ENCODE peak calls at places on chromosome 16, in five cellular contexts. One of them, this sample, is unnamed.

GRCh38 chr16:4825196-4825595 is 21.9 kb downstream of the GLYR1 start:
- DNase-seq in posterior cingulate gyrus: no peak
- DNase-seq in stimulated activated effector memory CD8-positive, alpha-beta T cell treated with anti-CD3 and anti-CD28 coated beads, Interleukin-12 subunit alpha, Interleukin-12 subunit beta, amount 100 ng/mL, for 72 hours: no peak
- DNase-seq in substantia nigra: no peak
- DNase-seq in retina: no peak
- DNase-seq in this sample: no peak

GRCh38 chr16:65061935-65062334 is 59.9 kb downstream of the CDH11 start:
- DNase-seq in substantia nigra: no peak
- DNase-seq in stimulated activated effector memory CD8-positive, alpha-beta T cell treated with anti-CD3 and anti-CD28 coated beads, Interleukin-12 subunit alpha, Interleukin-12 subunit beta, amount 100 ng/mL, for 72 hours: no peak
- DNase-seq in retina: no peak
- DNase-seq in posterior cingulate gyrus: no peak
- DNase-seq in this sample: no peak

GRCh38 chr16:86381491-86381890 is 128.8 kb upstream of the FOXF1 start:
- DNase-seq in stimulated activated effector memory CD8-positive, alpha-beta T cell treated with anti-CD3 and anti-CD28 coated beads, Interleukin-12 subunit alpha, Interleukin-12 subunit beta, amount 100 ng/mL, for 72 hours: no peak
- DNase-seq in retina: no peak
- DNase-seq in substantia nigra: no peak
- DNase-seq in posterior cingulate gyrus: no peak
- DNase-seq in this sample: no peak

GRCh38 chr16:75616541-75617010 is 6.5 kb downstream of the ADAT1 start:
- DNase-seq in retina: no peak
- DNase-seq in substantia nigra: no peak
- DNase-seq in stimulated activated effector memory CD8-positive, alpha-beta T cell treated with anti-CD3 and anti-CD28 coated beads, Interleukin-12 subunit alpha, Interleukin-12 subunit beta, amount 100 ng/mL, for 72 hours: no peak
- DNase-seq in posterior cingulate gyrus: no peak
- DNase-seq in this sample: no peak

GRCh38 chr16:30004811-30005242 is 6.0 kb downstream of the DOC2A start:
- DNase-seq in retina: no peak
- DNase-seq in substantia nigra: no peak
- DNase-seq in posterior cingulate gyrus: no peak
- DNase-seq in stimulated activated effector memory CD8-positive, alpha-beta T cell treated with anti-CD3 and anti-CD28 coated beads, Interleukin-12 subunit alpha, Interleukin-12 subunit beta, amount 100 ng/mL, for 72 hours: no peak
- DNase-seq in this sample: no peak

GRCh38 chr16:15587152-15587825 is 55.7 kb downstream of the MARF1 start:
- DNase-seq in stimulated activated effector memory CD8-positive, alpha-beta T cell treated with anti-CD3 and anti-CD28 coated beads, Interleukin-12 subunit alpha, Interleukin-12 subunit beta, amount 100 ng/mL, for 72 hours: no peak
- DNase-seq in posterior cingulate gyrus: no peak
- DNase-seq in retina: no peak
- DNase-seq in substantia nigra: no peak
- DNase-seq in this sample: no peak

GRCh38 chr16:71214771-71215381 is 15.6 kb downstream of the HYDIN start:
- DNase-seq in stimulated activated effector memory CD8-positive, alpha-beta T cell treated with anti-CD3 and anti-CD28 coated beads, Interleukin-12 subunit alpha, Interleukin-12 subunit beta, amount 100 ng/mL, for 72 hours: no peak
- DNase-seq in retina: no peak
- DNase-seq in posterior cingulate gyrus: no peak
- DNase-seq in substantia nigra: no peak
- DNase-seq in this sample: no peak

GRCh38 chr16:72271841-72272240 is 99.9 kb upstream of the PMFBP1 start:
- DNase-seq in retina: no peak
- DNase-seq in stimulated activated effector memory CD8-positive, alpha-beta T cell treated with anti-CD3 and anti-CD28 coated beads, Interleukin-12 subunit alpha, Interleukin-12 subunit beta, amount 100 ng/mL, for 72 hours: no peak
- DNase-seq in posterior cingulate gyrus: no peak
- DNase-seq in substantia nigra: no peak
- DNase-seq in this sample: no peak

GRCh38 chr16:78648517-78648916 is 549.1 kb downstream of the WWOX start:
- DNase-seq in substantia nigra: no peak
- DNase-seq in posterior cingulate gyrus: no peak
- DNase-seq in retina: no peak
- DNase-seq in stimulated activated effector memory CD8-positive, alpha-beta T cell treated with anti-CD3 and anti-CD28 coated beads, Interleukin-12 subunit alpha, Interleukin-12 subunit beta, amount 100 ng/mL, for 72 hours: no peak
- DNase-seq in this sample: no peak

GRCh38 chr16:9102379-9102778 is 10.9 kb downstream of the HAPSTR1 start:
- DNase-seq in stimulated activated effector memory CD8-positive, alpha-beta T cell treated with anti-CD3 and anti-CD28 coated beads, Interleukin-12 subunit alpha, Interleukin-12 subunit beta, amount 100 ng/mL, for 72 hours: no peak
- DNase-seq in posterior cingulate gyrus: no peak
- DNase-seq in substantia nigra: no peak
- DNase-seq in retina: no peak
- DNase-seq in this sample: no peak

GRCh38 chr16:12178251-12178990 is 201.9 kb downstream of the SNX29 start:
- DNase-seq in retina: no peak
- DNase-seq in substantia nigra: no peak
- DNase-seq in stimulated activated effector memory CD8-positive, alpha-beta T cell treated with anti-CD3 and anti-CD28 coated beads, Interleukin-12 subunit alpha, Interleukin-12 subunit beta, amount 100 ng/mL, for 72 hours: no peak
- DNase-seq in posterior cingulate gyrus: peak; percentile 17
- DNase-seq in this sample: no peak

GRCh38 chr16:67000384-67001158 is 12.2 kb downstream of the CES4A start:
- DNase-seq in posterior cingulate gyrus: peak; percentile 55
- DNase-seq in retina: peak; percentile 88
- DNase-seq in stimulated activated effector memory CD8-positive, alpha-beta T cell treated with anti-CD3 and anti-CD28 coated beads, Interleukin-12 subunit alpha, Interleukin-12 subunit beta, amount 100 ng/mL, for 72 hours: no peak
- DNase-seq in substantia nigra: peak; percentile 72
- DNase-seq in this sample: no peak

GRCh38 chr16:84637709-84638108 is 10.6 kb upstream of the KLHL36 start:
- DNase-seq in substantia nigra: no peak
- DNase-seq in stimulated activated effector memory CD8-positive, alpha-beta T cell treated with anti-CD3 and anti-CD28 coated beads, Interleukin-12 subunit alpha, Interleukin-12 subunit beta, amount 100 ng/mL, for 72 hours: no peak
- DNase-seq in posterior cingulate gyrus: no peak
- DNase-seq in retina: no peak
- DNase-seq in this sample: no peak

GRCh38 chr16:30953511-30954124 is 3.9 kb upstream of the SETD1A start:
- DNase-seq in retina: peak; percentile 81
- DNase-seq in stimulated activated effector memory CD8-positive, alpha-beta T cell treated with anti-CD3 and anti-CD28 coated beads, Interleukin-12 subunit alpha, Interleukin-12 subunit beta, amount 100 ng/mL, for 72 hours: peak; percentile 50
- DNase-seq in posterior cingulate gyrus: peak; percentile 48
- DNase-seq in substantia nigra: peak; percentile 52
- DNase-seq in this sample: no peak

GRCh38 chr16:27639588-27640276 is 89.8 kb downstream of the KATNIP start:
- DNase-seq in stimulated activated effector memory CD8-positive, alpha-beta T cell treated with anti-CD3 and anti-CD28 coated beads, Interleukin-12 subunit alpha, Interleukin-12 subunit beta, amount 100 ng/mL, for 72 hours: no peak
- DNase-seq in substantia nigra: no peak
- DNase-seq in retina: peak; percentile 84
- DNase-seq in posterior cingulate gyrus: no peak
- DNase-seq in this sample: no peak

GRCh38 chr16:88747588-88748301 is 37.3 kb downstream of the PIEZO1 start:
- DNase-seq in substantia nigra: no peak
- DNase-seq in posterior cingulate gyrus: no peak
- DNase-seq in stimulated activated effector memory CD8-positive, alpha-beta T cell treated with anti-CD3 and anti-CD28 coated beads, Interleukin-12 subunit alpha, Interleukin-12 subunit beta, amount 100 ng/mL, for 72 hours: no peak
- DNase-seq in retina: no peak
- DNase-seq in this sample: no peak

GRCh38 chr16:29230671-29231091 is 175.8 kb downstream of the NPIPB11 start:
- DNase-seq in stimulated activated effector memory CD8-positive, alpha-beta T cell treated with anti-CD3 and anti-CD28 coated beads, Interleukin-12 subunit alpha, Interleukin-12 subunit beta, amount 100 ng/mL, for 72 hours: no peak
- DNase-seq in posterior cingulate gyrus: no peak
- DNase-seq in substantia nigra: no peak
- DNase-seq in retina: peak; percentile 54
- DNase-seq in this sample: no peak

GRCh38 chr16:35146723-35147458 is 1687.5 kb downstream of the TP53TG3F start:
- DNase-seq in retina: no peak
- DNase-seq in substantia nigra: no peak
- DNase-seq in posterior cingulate gyrus: no peak
- DNase-seq in stimulated activated effector memory CD8-positive, alpha-beta T cell treated with anti-CD3 and anti-CD28 coated beads, Interleukin-12 subunit alpha, Interleukin-12 subunit beta, amount 100 ng/mL, for 72 hours: no peak
- DNase-seq in this sample: no peak

GRCh38 chr16:86664518-86665318 is 86.4 kb downstream of the FOXL1 start:
- DNase-seq in retina: no peak
- DNase-seq in stimulated activated effector memory CD8-positive, alpha-beta T cell treated with anti-CD3 and anti-CD28 coated beads, Interleukin-12 subunit alpha, Interleukin-12 subunit beta, amount 100 ng/mL, for 72 hours: peak; percentile 26
- DNase-seq in posterior cingulate gyrus: no peak
- DNase-seq in substantia nigra: no peak
- DNase-seq in this sample: peak; percentile 73

GRCh38 chr16:74792225-74792624 is 17.6 kb upstream of the FA2H start:
- DNase-seq in posterior cingulate gyrus: no peak
- DNase-seq in retina: no peak
- DNase-seq in substantia nigra: no peak
- DNase-seq in stimulated activated effector memory CD8-positive, alpha-beta T cell treated with anti-CD3 and anti-CD28 coated beads, Interleukin-12 subunit alpha, Interleukin-12 subunit beta, amount 100 ng/mL, for 72 hours: no peak
- DNase-seq in this sample: no peak

GRCh38 chr16:88705746-88706287 is 391 bp downstream of the RNF166 start:
- DNase-seq in substantia nigra: no peak
- DNase-seq in stimulated activated effector memory CD8-positive, alpha-beta T cell treated with anti-CD3 and anti-CD28 coated beads, Interleukin-12 subunit alpha, Interleukin-12 subunit beta, amount 100 ng/mL, for 72 hours: no peak
- DNase-seq in retina: peak; percentile 34
- DNase-seq in posterior cingulate gyrus: no peak
- DNase-seq in this sample: no peak

GRCh38 chr16:56771558-56772279 is 41.8 kb downstream of the NUP93 start:
- DNase-seq in stimulated activated effector memory CD8-positive, alpha-beta T cell treated with anti-CD3 and anti-CD28 coated beads, Interleukin-12 subunit alpha, Interleukin-12 subunit beta, amount 100 ng/mL, for 72 hours: no peak
- DNase-seq in posterior cingulate gyrus: no peak
- DNase-seq in substantia nigra: no peak
- DNase-seq in retina: no peak
- DNase-seq in this sample: no peak

GRCh38 chr16:85555549-85556455 is 57.3 kb upstream of the GSE1 start:
- DNase-seq in substantia nigra: no peak
- DNase-seq in posterior cingulate gyrus: no peak
- DNase-seq in stimulated activated effector memory CD8-positive, alpha-beta T cell treated with anti-CD3 and anti-CD28 coated beads, Interleukin-12 subunit alpha, Interleukin-12 subunit beta, amount 100 ng/mL, for 72 hours: no peak
- DNase-seq in retina: peak; percentile 64
- DNase-seq in this sample: peak; percentile 62

This sample was measured in NK-92 treated with Interleukin-12 subunit alpha and Interleukin-12 subunit beta, amount 100 ng/mL, for 24 hours.